ENCODE peak calls at places on chromosomes 16 and 17, in nine cellular contexts. S, W, C, U, B, D, J, L and Q are unnamed samples.

GRCh38 chr17:79789943-79790804 is 6.7 kb downstream of the CBX8 start:
- DNase-seq in S (peak; percentile 95), W (no peak), C (no peak), U (no peak), B (no peak), D (peak; percentile 80), J (peak; percentile 55), L (peak; percentile 65), Q (peak; percentile 70)

GRCh38 chr17:50221500-50222480 is 20.4 kb upstream of the COL1A1 start:
- DNase-seq in S (no peak), W (peak; percentile 76), C (peak; percentile 70), U (no peak), B (no peak), D (no peak), J (no peak), L (peak; percentile 58), Q (no peak)

GRCh38 chr16:72723781-72724180 is 324.1 kb downstream of the ZFHX3 start:
- DNase-seq in S (no peak), W (peak; percentile 20), C (no peak), U (no peak), B (no peak), D (no peak), J (no peak), L (peak; percentile 77), Q (no peak)

GRCh38 chr16:29995330-29995910 is at the start of gene HIRIP3:
- DNase-seq in S (peak; percentile 86), W (peak; percentile 29), C (peak; percentile 80), U (no peak), B (peak; percentile 84), D (peak; percentile 79), J (peak; percentile 94), L (peak; percentile 77), Q (peak; percentile 92)

GRCh38 chr17:66021757-66022156 is 170.2 kb downstream of the CEP112 start:
- DNase-seq in S (no peak), W (no peak), C (no peak), U (no peak), B (no peak), D (no peak), J (no peak), L (peak; percentile 4), Q (peak; percentile 4)

GRCh38 chr16:85205747-85206471 is 93.6 kb upstream of the CIBAR2 start:
- DNase-seq in S (no peak), W (peak; percentile 67), C (peak; percentile 70), U (no peak), B (peak; percentile 66), D (peak; percentile 58), J (peak; percentile 73), L (no peak), Q (no peak)

GRCh38 chr17:52383493-52384100 is 225.1 kb upstream of the CA10 start:
- DNase-seq in S (peak; percentile 13), W (no peak), C (peak; percentile 1), U (peak; percentile 66), B (peak; percentile 5), D (peak; percentile 13), J (peak; percentile 55), L (peak; percentile 76), Q (peak; percentile 52)

GRCh38 chr16:630815-631405 is at the start of gene WFIKKN1:
- DNase-seq in S (no peak), W (no peak), C (no peak), U (no peak), B (no peak), D (peak; percentile 62), J (peak; percentile 71), L (no peak), Q (no peak)

GRCh38 chr17:57875109-57876022 is 25.5 kb upstream of the MRPS23 start:
- DNase-seq in S (peak; percentile 98), W (peak; percentile 97), C (peak; percentile 98), U (peak; percentile 72), B (peak; percentile 72), D (peak; percentile 74), J (peak; percentile 70), L (peak; percentile 99), Q (no peak)

GRCh38 chr17:27079660-27080059 is 214.3 kb upstream of the WSB1 start:
- DNase-seq in S (no peak), W (no peak), C (no peak), U (no peak), B (no peak), D (no peak), J (no peak), L (no peak), Q (no peak)
- H3K9me3 ChIP-seq in S (no peaks in the 10 kb centered on the region), W (peaks cover 12% of the 10 kb centered on the region), C (no peaks in the 10 kb centered on the region), U (peaks cover 86% of the 10 kb centered on the region), B (peaks cover 34% of the 10 kb centered on the region), D (no peaks in the 10 kb centered on the region), J (no peaks in the 10 kb centered on the region), L (no peaks in the 10 kb centered on the region), Q (no peaks in the 10 kb centered on the region)

DNA sequence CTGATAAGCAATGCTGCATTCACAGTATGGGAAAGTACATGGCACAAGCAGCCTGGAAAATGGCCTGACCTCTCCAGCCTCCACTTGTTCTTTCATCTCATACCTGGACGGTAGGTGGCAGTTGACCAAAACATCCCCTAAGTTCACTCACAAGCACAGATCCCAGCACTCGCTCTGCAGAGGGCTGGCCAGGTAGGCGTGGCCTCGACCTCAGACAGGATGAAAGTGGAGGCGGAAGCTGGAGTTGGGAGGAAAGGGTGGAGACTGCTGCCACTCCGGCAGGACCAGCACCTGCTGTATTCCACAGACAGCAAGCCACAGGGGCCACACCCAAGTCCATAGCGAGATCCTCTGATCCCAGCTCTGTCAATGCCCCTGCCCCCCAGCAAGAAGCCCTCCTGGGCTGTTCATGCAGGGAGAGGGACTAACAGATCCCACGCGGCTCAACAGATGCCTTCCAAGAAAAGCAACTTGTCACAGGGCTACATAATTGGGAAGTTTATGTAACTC is 31.3 kb downstream of the ZCCHC14 start:
- DNase-seq in S (peak; percentile 94), W (peak; percentile 26), C (no peak), U (peak; percentile 87), B (peak; percentile 95), D (peak; percentile 96), J (no peak), L (peak; percentile 95), Q (peak; percentile 59)
- H3K4me2 ChIP-seq in S (peak overlapping the region; percentile 92), W (peak overlapping the region; percentile 55), C (no peak overlapping the region), U (peak overlapping the region; percentile 56), B (peak overlapping the region; percentile 47), D (peak overlapping the region; percentile 83), J (peak overlapping the region; percentile 45), L (peak overlapping the region; percentile 86), Q (no peak overlapping the region)

DNA sequence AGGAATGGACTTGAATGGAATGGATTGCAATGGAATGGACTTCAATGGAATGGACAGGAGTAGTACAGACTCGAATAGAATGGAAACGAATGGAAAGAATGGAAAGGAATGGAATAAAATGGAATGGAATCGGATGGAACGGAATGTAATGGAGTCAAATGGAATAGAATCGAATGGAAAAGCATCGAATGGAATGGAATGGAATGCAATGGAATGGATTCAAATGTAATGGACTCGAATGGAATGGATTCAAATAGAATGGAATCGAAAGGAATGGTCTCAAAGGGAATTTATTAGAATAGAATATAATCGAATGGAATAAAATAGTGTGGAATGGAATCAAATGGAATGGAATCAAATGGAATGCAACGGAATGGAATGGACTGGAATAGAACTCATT is 484.9 kb upstream of the WSB1 start:
- DNase-seq in S (no peak), W (peak; percentile 22), C (peak; percentile 21), U (peak; percentile 3), B (no peak), D (no peak), J (no peak), L (no peak), Q (no peak)
- H3K9me3 ChIP-seq in S (peaks cover 40% of the 10 kb centered on the region), W (peaks cover 43% of the 10 kb centered on the region), C (no peaks in the 10 kb centered on the region), U (peaks cover 16% of the 10 kb centered on the region), B (no peaks in the 10 kb centered on the region), D (peaks cover 3% of the 10 kb centered on the region), J (peaks cover 9% of the 10 kb centered on the region), L (peaks cover 31% of the 10 kb centered on the region), Q (peaks cover 57% of the 10 kb centered on the region)

DNA sequence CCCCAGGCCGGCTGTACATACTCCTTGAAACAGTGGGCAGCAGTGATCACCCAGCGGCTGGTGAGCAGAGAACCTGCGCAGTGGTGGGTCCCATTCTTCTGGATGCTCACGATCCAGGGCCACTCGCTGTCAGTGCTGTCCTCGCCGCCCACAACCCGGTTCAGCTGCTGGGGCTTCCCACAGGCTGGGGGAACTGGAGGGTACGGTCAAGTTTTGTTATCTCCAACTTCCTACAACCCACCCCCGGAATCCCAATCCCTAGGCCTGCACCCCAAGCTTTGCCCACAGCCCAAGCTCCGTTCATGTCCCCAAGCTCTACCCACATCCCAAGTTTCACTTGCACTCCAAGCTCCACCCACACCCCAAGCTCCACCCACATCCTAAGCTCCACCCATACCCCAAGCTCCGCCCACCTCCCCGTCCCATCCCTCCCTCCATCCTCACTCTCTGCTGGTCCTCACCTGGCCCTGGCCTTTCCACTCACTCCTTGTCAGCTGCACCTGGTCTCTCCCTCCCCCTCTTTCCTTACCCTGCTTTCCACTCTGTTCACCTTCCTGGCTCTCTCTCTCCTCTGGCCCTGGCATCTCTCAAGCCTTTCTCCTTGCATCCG is 1.8 kb downstream of the PRSS22 start:
- DNase-seq in S (no peak), W (no peak), C (no peak), U (no peak), B (peak; percentile 55), D (peak; percentile 85), J (peak; percentile 81), L (peak; percentile 47), Q (peak; percentile 19)
- H3K4me2 ChIP-seq in S (no peak overlapping the region), W (no peak overlapping the region), C (no peak overlapping the region), U (no peak overlapping the region), B (no peak overlapping the region), D (no peak overlapping the region), J (no peak overlapping the region), L (peak overlapping the region; percentile 92), Q (no peak overlapping the region)

GRCh38 chr17:72118588-72119279 is 2.1 kb upstream of the SOX9 start:
- DNase-seq in S (peak; percentile 79), W (peak; percentile 76), C (peak; percentile 91), U (no peak), B (no peak), D (peak; percentile 50), J (peak; percentile 83), L (peak; percentile 88), Q (peak; percentile 54)
- H3K9me3 ChIP-seq in S (no peaks in the 10 kb centered on the region), W (no peaks in the 10 kb centered on the region), C (no peaks in the 10 kb centered on the region), U (no peaks in the 10 kb centered on the region), B (no peaks in the 10 kb centered on the region), D (no peaks in the 10 kb centered on the region), J (no peaks in the 10 kb centered on the region), L (no peaks in the 10 kb centered on the region), Q (no peaks in the 10 kb centered on the region)